ENCODE peak calls at places on chromosome 11, in five cellular contexts. J is upper lobe of right lung; H is pancreas; T is CD8-positive, alpha-beta memory T cell; B is lung. S is an unnamed sample. For H3K9me3, the result is how much of the 10 kb centered on the place peaks cover.

GRCh38 chr11:80155412-80156017 is 714.7 kb upstream of the TENM4 start:
- DNase-seq in J (no peak), H (no peak), T (no peak), B (no peak), S (peak)

GRCh38 chr11:1071571-1072115 is 3.0 kb upstream of the MUC2 start:
- DNase-seq in J (peak), H (peak), T (no peak), B (no peak), S (no peak)

GRCh38 chr11:87239531-87239930 is 201.8 kb downstream of the TMEM135 start:
- DNase-seq in J (no peak), H (no peak), T (no peak), B (no peak), S (no peak)

GRCh38 chr11:42901084-42901483 is 410.7 kb upstream of the API5 start:
- DNase-seq in J (no peak), H (no peak), T (no peak), B (no peak), S (no peak)

GRCh38 chr11:125429174-125429707 is 66.8 kb downstream of the FEZ1 start:
- DNase-seq in J (peak), H (peak), T (peak), B (no peak), S (peak)

GRCh38 chr11:35165416-35166368 is 26.7 kb downstream of the CD44 start:
- DNase-seq in J (no peak), H (no peak), T (peak), B (peak), S (peak)

GRCh38 chr11:1739576-1739975 is 10.8 kb downstream of the IFITM10 start:
- DNase-seq in J (peak), H (no peak), T (no peak), B (no peak), S (no peak)

GRCh38 chr11:61505640-61506155 is 2.9 kb upstream of the LRRC10B start:
- DNase-seq in J (no peak), H (no peak), T (no peak), B (no peak), S (peak)

GRCh38 chr11:57639321-57640067 is 10.2 kb downstream of the YPEL4 start:
- DNase-seq in J (no peak), H (no peak), T (no peak), B (no peak), S (no peak)

DNA sequence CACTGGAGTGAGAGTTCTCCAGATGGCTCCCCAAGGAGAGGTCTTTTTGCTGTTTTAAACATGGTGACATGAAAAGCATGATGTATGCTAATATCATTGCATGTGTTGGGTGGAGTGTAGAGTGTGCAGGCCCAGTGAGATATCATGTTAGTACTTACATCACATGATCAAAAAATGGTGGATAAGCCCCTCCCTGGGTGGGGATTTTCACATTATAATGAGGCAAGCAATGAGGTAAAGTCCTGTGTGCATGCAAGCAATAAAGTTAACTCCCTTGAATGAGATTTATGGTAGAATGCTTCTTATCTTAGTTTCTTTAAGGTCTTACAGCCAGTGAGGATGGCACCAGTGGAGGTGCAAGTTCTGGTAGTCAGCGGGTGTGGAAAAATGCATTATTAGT is 8.5 kb downstream of the FAM111B start:
- DNase-seq in J (no peak), H (no peak), T (no peak), B (no peak), S (no peak)
- H3K9me3 ChIP-seq in J (under half), H (under half), T (under half), B (under half), S (under half)

GRCh38 chr11:63563201-63564055 is at the start of gene PLAAT2:
- DNase-seq in J (no peak), H (no peak), T (no peak), B (no peak), S (no peak)
- H3K27ac ChIP-seq in J (peak), H (no peak), T (no peak), B (no peak), S (no peak)

DNA sequence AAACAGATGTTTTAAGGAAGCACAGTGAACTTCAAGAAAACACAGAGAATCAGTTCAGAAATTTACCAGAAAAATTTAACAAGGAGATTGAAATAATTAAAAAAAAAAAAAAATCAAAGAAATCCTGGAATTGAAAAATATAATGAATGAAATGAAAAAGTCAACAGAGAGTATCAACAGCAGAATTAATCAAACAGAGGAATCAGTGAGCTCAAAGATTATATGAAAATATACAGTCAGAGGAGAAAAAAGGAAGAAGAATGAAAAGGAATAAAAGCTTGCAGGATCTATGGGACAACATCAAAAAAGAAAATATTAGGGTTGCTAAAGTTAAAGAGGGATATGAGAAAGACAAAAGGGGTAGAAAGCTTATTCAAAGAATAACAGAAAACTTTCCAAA is 82.3 kb downstream of the XRRA1 start:
- DNase-seq in J (no peak), H (no peak), T (no peak), B (no peak), S (no peak)
- H3K9me3 ChIP-seq in J (half or more), H (under half), T (under half), B (under half), S (under half)

DNA sequence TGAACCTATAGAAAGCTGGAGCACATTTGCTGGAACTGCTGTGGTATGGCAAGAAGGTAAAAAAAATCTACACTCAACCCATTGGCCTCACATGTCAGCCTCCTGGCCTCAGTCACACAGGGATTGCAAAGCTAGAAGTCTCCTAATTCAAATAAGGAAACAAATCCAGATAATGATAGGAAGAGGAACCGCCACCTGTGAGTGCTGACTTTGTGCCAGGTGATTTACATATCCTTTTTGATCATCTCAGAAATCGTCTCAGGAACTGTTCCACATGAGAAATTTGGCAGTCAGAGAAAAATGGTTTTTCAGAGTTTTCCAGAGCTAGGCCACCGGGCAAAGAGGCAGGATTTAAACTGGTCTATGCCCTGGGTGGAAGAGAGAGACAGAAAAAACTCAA is 986 bp downstream of the NLRP10 start:
- DNase-seq in J (no peak), H (no peak), T (no peak), B (no peak), S (no peak)
- H3K27ac ChIP-seq in J (no peak), H (no peak), T (no peak), B (no peak), S (peak)

GRCh38 chr11:122706689-122707088 is 51.2 kb downstream of the UBASH3B start:
- DNase-seq in J (no peak), H (no peak), T (no peak), B (no peak), S (peak)
- H3K9me3 ChIP-seq in J (under half), H (under half), T (under half), B (under half), S (under half)

DNA sequence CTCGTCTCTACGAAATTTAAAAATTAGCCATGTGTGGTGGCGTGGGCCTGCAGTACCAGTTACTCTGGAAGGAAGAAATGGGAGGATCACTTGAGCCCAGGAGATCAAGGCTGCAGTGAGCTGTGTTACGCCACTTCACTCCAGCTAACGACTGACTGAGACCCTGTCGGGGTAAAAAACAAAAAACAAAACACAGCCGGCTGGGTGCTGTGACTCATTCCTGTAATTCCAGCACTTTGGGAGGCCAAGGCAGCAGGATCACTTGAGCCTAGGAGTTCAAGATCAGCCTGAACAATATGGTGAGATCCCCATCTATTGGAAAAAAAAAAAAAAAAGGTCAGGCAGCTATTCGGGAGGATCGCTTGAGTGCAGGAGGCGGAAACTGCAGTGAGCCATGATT is 2.4 kb downstream of the PAFAH1B2 start:
- DNase-seq in J (no peak), H (no peak), T (no peak), B (no peak), S (no peak)
- H3K27ac ChIP-seq in J (no peak), H (no peak), T (no peak), B (peak), S (no peak)

GRCh38 chr11:58796333-58797049 is 48.0 kb downstream of the GLYATL2 start:
- DNase-seq in J (no peak), H (no peak), T (no peak), B (no peak), S (no peak)
- H3K9me3 ChIP-seq in J (under half), H (under half), T (under half), B (under half), S (under half)